ENCODE peak calls at places on chromosomes 16 and 17, in five cellular contexts. J is Peyer's patch, M is AG09319, L is MCF 10A, E is fibroblast of mammary gland. V is an unnamed sample.

GRCh38 chr16:75965504-75966374 is 239.4 kb upstream of the CPHXL start:
- DNase-seq in J (no peak), M (no peak), L (peak), E (peak), V (no peak)

GRCh38 chr16:87854053-87854906 is 15.0 kb downstream of the SLC7A5 start:
- DNase-seq in J (no peak), M (no peak), L (peak), E (no peak), V (no peak)

GRCh38 chr16:35370617-35371016 is 1911.2 kb downstream of the TP53TG3F start:
- DNase-seq in J (no peak), M (no peak), L (peak), E (no peak), V (no peak)

GRCh38 chr17:45432405-45433113 is at the start of gene ARHGAP27:
- DNase-seq in J (peak), M (no peak), L (no peak), E (peak), V (no peak)

GRCh38 chr16:72832640-72833039 is 215.3 kb downstream of the ZFHX3 start:
- DNase-seq in J (peak), M (peak), L (peak), E (peak), V (peak)

GRCh38 chr17:81187586-81188490 is 21.8 kb upstream of the AATK start:
- DNase-seq in J (no peak), M (no peak), L (no peak), E (no peak), V (no peak)

GRCh38 chr16:67844441-67844840 is 2.3 kb upstream of the NUTF2 start:
- DNase-seq in J (no peak), M (no peak), L (peak), E (peak), V (no peak)

GRCh38 chr17:71472809-71473789 is 647.7 kb upstream of the SOX9 start:
- DNase-seq in J (no peak), M (peak), L (peak), E (peak), V (no peak)

GRCh38 chr16:8777217-8777616 is 20.2 kb downstream of the TMEM186 start:
- DNase-seq in J (no peak), M (no peak), L (no peak), E (no peak), V (no peak)

DNA sequence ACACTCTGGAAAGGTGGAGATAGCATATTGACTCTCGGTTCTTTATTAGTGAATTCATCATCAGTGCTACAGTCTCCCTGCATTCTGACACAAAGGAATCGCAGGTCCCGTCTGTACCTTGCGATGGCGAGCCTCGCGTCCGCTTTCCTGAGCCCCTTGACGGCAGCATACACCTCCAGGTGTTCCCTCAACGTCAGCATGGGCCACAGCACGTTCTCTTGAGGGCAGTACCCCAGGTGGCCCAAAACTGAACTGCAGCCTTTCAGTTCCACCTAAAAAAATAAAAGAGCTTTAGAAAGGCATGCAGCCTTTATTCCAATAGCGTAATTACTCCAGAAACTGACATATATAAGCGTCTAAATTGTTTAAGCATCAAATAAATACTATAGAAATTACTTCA is 24.2 kb upstream of the ABCA9 start:
- DNase-seq in J (no peak), M (no peak), L (no peak), E (no peak), V (no peak)
- TF ChIP-seq CTCF in J (no peak), M (peak), L (no peak), E (peak), V (no peak)

DNA sequence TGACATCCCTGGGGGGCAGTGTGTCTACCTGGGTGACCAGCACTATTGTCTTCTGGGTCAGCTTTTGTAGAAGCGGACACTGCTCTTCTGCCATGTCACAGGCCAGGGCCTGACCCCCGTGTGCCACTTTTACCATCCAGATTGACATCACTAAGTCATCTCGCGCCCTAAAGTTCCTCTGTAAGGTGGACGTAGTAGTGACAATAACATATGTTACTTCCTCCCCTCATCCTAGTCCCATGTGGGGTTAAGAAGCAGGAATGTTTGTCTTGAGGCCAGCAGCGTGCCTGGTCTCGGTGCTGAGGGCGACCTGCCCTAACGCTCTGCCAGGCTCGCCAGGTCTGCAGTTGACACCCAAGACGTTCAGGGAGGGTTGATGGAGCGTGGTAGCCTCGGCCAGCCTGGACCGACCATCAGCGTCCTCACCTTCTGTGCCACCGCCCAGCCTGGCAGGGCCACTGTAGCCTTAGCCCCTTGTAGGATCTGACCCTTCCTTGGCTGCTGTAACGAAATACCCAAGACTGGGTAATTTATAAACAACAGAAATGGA is 20.7 kb downstream of the GAA start:
- DNase-seq in J (no peak), M (no peak), L (no peak), E (no peak), V (no peak)
- TF ChIP-seq CTCF in J (no peak), M (no peak), L (no peak), E (no peak), V (no peak)

GRCh38 chr17:48612854-48613691 is 2.0 kb downstream of the HOXB8 start:
- DNase-seq in J (no peak), M (no peak), L (no peak), E (no peak), V (peak)
- TF ChIP-seq CTCF in J (peak), M (peak), L (no peak), E (peak), V (no peak)

GRCh38 chr16:86091976-86092375 is 193.0 kb downstream of the IRF8 start:
- DNase-seq in J (no peak), M (no peak), L (no peak), E (no peak), V (no peak)

GRCh38 chr16:86092586-86093480 is 193.9 kb downstream of the IRF8 start:
- DNase-seq in J (no peak), M (no peak), L (no peak), E (no peak), V (no peak)

GRCh38 chr16:86095131-86095752 is 196.3 kb downstream of the IRF8 start:
- DNase-seq in J (no peak), M (no peak), L (no peak), E (no peak), V (no peak)

GRCh38 chr16:86095906-86096485 is 197.0 kb downstream of the IRF8 start:
- DNase-seq in J (no peak), M (no peak), L (no peak), E (no peak), V (no peak)

DNA sequence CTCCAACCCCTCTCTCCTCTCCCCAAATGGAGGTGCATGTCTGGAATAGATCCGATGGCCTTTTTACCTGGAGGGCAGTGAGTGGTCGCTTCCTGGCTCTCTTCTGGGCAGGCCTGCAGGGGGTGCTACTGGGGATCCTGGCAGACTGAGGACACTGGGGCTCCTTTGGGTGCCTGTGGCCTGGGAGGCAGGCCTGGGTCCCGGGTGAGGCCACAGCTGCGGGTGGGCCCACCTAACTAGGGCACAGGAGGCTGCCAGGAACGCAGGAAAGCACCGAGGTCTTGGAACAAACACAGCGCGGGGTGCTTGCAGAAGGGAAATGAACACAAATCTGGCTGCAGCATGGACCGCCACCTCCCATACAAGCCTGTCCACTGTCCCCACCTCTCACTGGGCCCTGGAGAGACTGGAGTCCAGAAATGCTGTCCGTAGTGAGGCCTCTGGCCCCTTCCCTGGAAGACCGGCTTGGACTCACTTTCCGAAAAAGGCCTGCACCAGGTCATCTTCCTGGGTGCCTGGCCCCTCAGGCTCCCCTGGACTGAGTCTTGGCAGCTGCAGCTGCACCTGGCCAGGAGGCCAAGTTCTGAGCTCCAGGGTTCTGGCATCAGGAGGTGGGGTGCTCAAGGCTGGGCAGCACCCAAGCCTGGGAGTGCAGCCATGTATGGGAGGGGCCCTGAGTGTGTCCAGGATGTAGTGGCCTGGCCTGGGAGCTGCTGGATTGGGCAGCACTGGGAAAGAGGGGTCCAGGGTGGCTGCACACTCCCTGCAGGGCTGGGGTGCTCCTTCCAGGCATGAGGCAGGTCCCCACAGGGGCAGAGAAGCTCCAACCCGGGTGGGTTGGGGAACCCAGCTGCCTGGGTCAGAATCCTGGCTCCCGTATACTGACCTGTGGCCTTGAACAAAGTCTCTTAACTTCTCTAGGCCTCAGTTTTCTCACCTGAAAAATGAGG is 195.1 kb downstream of the IRF8 start:
- DNase-seq in J (no peak), M (no peak), L (no peak), E (no peak), V (no peak)
- TF ChIP-seq CTCF in J (no peak), M (peak), L (no peak), E (no peak), V (no peak)

DNA sequence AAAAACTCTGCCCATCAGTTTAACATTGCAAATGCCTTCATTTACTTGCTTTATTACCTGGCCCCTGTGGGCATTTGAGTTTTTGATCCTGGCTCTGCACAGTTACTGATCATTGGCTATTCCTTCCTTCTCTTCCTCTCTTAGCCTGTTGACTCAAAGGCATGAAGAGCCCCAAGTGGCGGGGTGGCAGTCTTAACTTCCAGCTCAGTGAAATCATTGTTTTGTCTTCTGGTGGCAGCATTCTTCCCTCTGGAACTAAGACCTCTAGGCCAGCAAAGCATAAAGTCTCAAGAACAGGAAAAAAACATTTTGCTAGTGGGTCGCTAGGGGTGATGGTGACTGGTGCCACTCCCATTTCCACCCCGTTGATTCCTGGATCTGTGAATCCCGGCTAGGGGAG is 52.3 kb upstream of the MRTFB start:
- DNase-seq in J (no peak), M (no peak), L (no peak), E (no peak), V (no peak)
- TF ChIP-seq CTCF in J (no peak), M (no peak), L (no peak), E (no peak), V (no peak)

GRCh38 chr16:57264950-57265371 is 19.5 kb downstream of the PLLP start:
- DNase-seq in J (no peak), M (no peak), L (peak), E (no peak), V (no peak)
- TF ChIP-seq CTCF in J (no peak), M (no peak), L (no peak), E (no peak), V (no peak)

DNA sequence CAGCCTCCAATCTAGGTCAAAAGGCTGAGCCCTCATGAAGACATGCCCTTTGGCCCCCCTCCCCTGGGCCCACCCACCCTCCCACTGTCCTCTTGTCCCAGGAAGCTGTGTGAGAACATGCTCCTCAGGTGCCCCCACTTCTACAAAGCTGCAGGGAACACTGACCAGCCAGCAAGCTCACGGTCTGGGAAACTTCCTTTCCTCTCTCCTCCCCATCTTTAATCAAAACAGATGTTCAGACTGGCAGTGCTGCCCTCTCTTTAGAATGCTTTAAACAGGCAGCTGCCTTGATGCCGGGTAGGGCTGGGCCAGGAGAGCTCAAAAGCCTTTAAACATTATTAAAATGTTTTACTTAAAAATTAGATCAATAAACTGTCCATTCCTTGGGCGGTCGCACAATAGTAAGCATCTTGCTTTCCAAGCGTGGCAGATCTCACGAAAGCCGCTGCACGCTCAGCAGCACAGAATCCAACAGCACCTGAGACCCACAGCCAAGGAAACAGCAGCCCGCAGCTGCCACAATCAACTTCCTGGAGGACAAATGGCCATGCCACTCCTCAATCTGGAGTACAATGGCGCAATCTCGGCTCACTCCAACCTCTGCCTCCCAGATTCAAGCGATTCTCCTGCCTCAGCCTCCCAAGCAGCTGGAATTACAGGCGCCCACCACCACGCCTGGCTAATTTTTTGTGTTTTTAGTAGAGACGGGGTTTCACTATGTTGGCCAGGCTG is 399.2 kb downstream of the SLC39A11 start:
- DNase-seq in J (no peak), M (no peak), L (no peak), E (peak), V (no peak)
- TF ChIP-seq CTCF in J (no peak), M (no peak), L (no peak), E (no peak), V (no peak)